ENCODE peak calls at places on chromosomes 16 and 17, in eight cellular contexts. One of them, this sample, is unnamed.

GRCh38 chr16:4945560-4946502 is 8.9 kb upstream of the PPL start:
- DNase-seq in stimulated activated naive B cell treated with anti-CD40 and anti-IgM and Interleukin-4, amounts not matched to agents 10 μg/mL and 1 μg/mL and 100 μg/mL, for 72 hours: no peak
- DNase-seq in stromal cell of bone marrow: no peak
- DNase-seq in left cardiac atrium: peak; percentile 45
- DNase-seq in NCI-H1092 treated with DMSO at 0.1 percent for 48 hours: no peak
- DNase-seq in cerebellar cortex: no peak
- DNase-seq in NCI-H2081 treated with DMSO at 0.1 percent for 48 hours: no peak
- DNase-seq in mucosa of descending colon: peak; percentile 60
- DNase-seq in this sample: no peak

GRCh38 chr17:40264458-40265185 is 23.1 kb upstream of the CDC6 start:
- DNase-seq in stimulated activated naive B cell treated with anti-CD40 and anti-IgM and Interleukin-4, amounts not matched to agents 10 μg/mL and 1 μg/mL and 100 μg/mL, for 72 hours: no peak
- DNase-seq in mucosa of descending colon: no peak
- DNase-seq in NCI-H1092 treated with DMSO at 0.1 percent for 48 hours: no peak
- DNase-seq in left cardiac atrium: no peak
- DNase-seq in stromal cell of bone marrow: no peak
- DNase-seq in NCI-H2081 treated with DMSO at 0.1 percent for 48 hours: no peak
- DNase-seq in cerebellar cortex: no peak
- DNase-seq in this sample: no peak

GRCh38 chr17:77100009-77100408 is 40.8 kb upstream of the SEC14L1 start:
- DNase-seq in NCI-H2081 treated with DMSO at 0.1 percent for 48 hours: no peak
- DNase-seq in NCI-H1092 treated with DMSO at 0.1 percent for 48 hours: no peak
- DNase-seq in mucosa of descending colon: peak; percentile 79
- DNase-seq in stimulated activated naive B cell treated with anti-CD40 and anti-IgM and Interleukin-4, amounts not matched to agents 10 μg/mL and 1 μg/mL and 100 μg/mL, for 72 hours: no peak
- DNase-seq in left cardiac atrium: peak; percentile 76
- DNase-seq in cerebellar cortex: no peak
- DNase-seq in stromal cell of bone marrow: no peak
- DNase-seq in this sample: no peak

GRCh38 chr17:44192750-44193149 is 6.0 kb downstream of the TMUB2 start:
- DNase-seq in stromal cell of bone marrow: no peak
- DNase-seq in mucosa of descending colon: no peak
- DNase-seq in stimulated activated naive B cell treated with anti-CD40 and anti-IgM and Interleukin-4, amounts not matched to agents 10 μg/mL and 1 μg/mL and 100 μg/mL, for 72 hours: no peak
- DNase-seq in cerebellar cortex: no peak
- DNase-seq in NCI-H1092 treated with DMSO at 0.1 percent for 48 hours: no peak
- DNase-seq in left cardiac atrium: no peak
- DNase-seq in NCI-H2081 treated with DMSO at 0.1 percent for 48 hours: no peak
- DNase-seq in this sample: no peak

GRCh38 chr16:57203451-57203850 is 17.3 kb downstream of the RSPRY1 start:
- DNase-seq in left cardiac atrium: no peak
- DNase-seq in NCI-H1092 treated with DMSO at 0.1 percent for 48 hours: no peak
- DNase-seq in stromal cell of bone marrow: no peak
- DNase-seq in mucosa of descending colon: no peak
- DNase-seq in NCI-H2081 treated with DMSO at 0.1 percent for 48 hours: no peak
- DNase-seq in cerebellar cortex: no peak
- DNase-seq in stimulated activated naive B cell treated with anti-CD40 and anti-IgM and Interleukin-4, amounts not matched to agents 10 μg/mL and 1 μg/mL and 100 μg/mL, for 72 hours: no peak
- DNase-seq in this sample: no peak

GRCh38 chr17:1228752-1229353 is 41.4 kb upstream of the BHLHA9 start:
- DNase-seq in NCI-H1092 treated with DMSO at 0.1 percent for 48 hours: no peak
- DNase-seq in stromal cell of bone marrow: no peak
- DNase-seq in mucosa of descending colon: no peak
- DNase-seq in stimulated activated naive B cell treated with anti-CD40 and anti-IgM and Interleukin-4, amounts not matched to agents 10 μg/mL and 1 μg/mL and 100 μg/mL, for 72 hours: peak; percentile 21
- DNase-seq in cerebellar cortex: no peak
- DNase-seq in NCI-H2081 treated with DMSO at 0.1 percent for 48 hours: no peak
- DNase-seq in left cardiac atrium: no peak
- DNase-seq in this sample: peak; percentile 13

GRCh38 chr17:17502741-17503565 is 6.8 kb upstream of the RASD1 start:
- DNase-seq in stimulated activated naive B cell treated with anti-CD40 and anti-IgM and Interleukin-4, amounts not matched to agents 10 μg/mL and 1 μg/mL and 100 μg/mL, for 72 hours: no peak
- DNase-seq in NCI-H1092 treated with DMSO at 0.1 percent for 48 hours: no peak
- DNase-seq in cerebellar cortex: no peak
- DNase-seq in mucosa of descending colon: peak; percentile 26
- DNase-seq in NCI-H2081 treated with DMSO at 0.1 percent for 48 hours: no peak
- DNase-seq in left cardiac atrium: no peak
- DNase-seq in stromal cell of bone marrow: no peak
- DNase-seq in this sample: no peak

GRCh38 chr17:72122336-72122667 is 1.5 kb downstream of the SOX9 start:
- DNase-seq in cerebellar cortex: no peak
- DNase-seq in stimulated activated naive B cell treated with anti-CD40 and anti-IgM and Interleukin-4, amounts not matched to agents 10 μg/mL and 1 μg/mL and 100 μg/mL, for 72 hours: no peak
- DNase-seq in mucosa of descending colon: no peak
- DNase-seq in left cardiac atrium: no peak
- DNase-seq in NCI-H1092 treated with DMSO at 0.1 percent for 48 hours: no peak
- DNase-seq in NCI-H2081 treated with DMSO at 0.1 percent for 48 hours: no peak
- DNase-seq in stromal cell of bone marrow: no peak
- DNase-seq in this sample: no peak

GRCh38 chr16:84218961-84219360 is 20.9 kb downstream of the KCNG4 start:
- DNase-seq in mucosa of descending colon: no peak
- DNase-seq in stromal cell of bone marrow: no peak
- DNase-seq in NCI-H1092 treated with DMSO at 0.1 percent for 48 hours: no peak
- DNase-seq in cerebellar cortex: no peak
- DNase-seq in stimulated activated naive B cell treated with anti-CD40 and anti-IgM and Interleukin-4, amounts not matched to agents 10 μg/mL and 1 μg/mL and 100 μg/mL, for 72 hours: no peak
- DNase-seq in NCI-H2081 treated with DMSO at 0.1 percent for 48 hours: no peak
- DNase-seq in left cardiac atrium: no peak
- DNase-seq in this sample: no peak

GRCh38 chr17:78724544-78724943 is 57.5 kb downstream of the CYTH1 start:
- DNase-seq in NCI-H1092 treated with DMSO at 0.1 percent for 48 hours: no peak
- DNase-seq in stromal cell of bone marrow: no peak
- DNase-seq in NCI-H2081 treated with DMSO at 0.1 percent for 48 hours: no peak
- DNase-seq in cerebellar cortex: peak; percentile 74
- DNase-seq in mucosa of descending colon: no peak
- DNase-seq in stimulated activated naive B cell treated with anti-CD40 and anti-IgM and Interleukin-4, amounts not matched to agents 10 μg/mL and 1 μg/mL and 100 μg/mL, for 72 hours: no peak
- DNase-seq in left cardiac atrium: no peak
- DNase-seq in this sample: no peak

GRCh38 chr16:71873199-71873598 is 10.8 kb downstream of the ZNF821 start:
- DNase-seq in NCI-H1092 treated with DMSO at 0.1 percent for 48 hours: no peak
- DNase-seq in stimulated activated naive B cell treated with anti-CD40 and anti-IgM and Interleukin-4, amounts not matched to agents 10 μg/mL and 1 μg/mL and 100 μg/mL, for 72 hours: no peak
- DNase-seq in cerebellar cortex: no peak
- DNase-seq in mucosa of descending colon: no peak
- DNase-seq in stromal cell of bone marrow: no peak
- DNase-seq in NCI-H2081 treated with DMSO at 0.1 percent for 48 hours: no peak
- DNase-seq in left cardiac atrium: no peak
- DNase-seq in this sample: no peak

GRCh38 chr17:48127371-48128051 is 19.9 kb downstream of the SNX11 start:
- DNase-seq in cerebellar cortex: no peak
- DNase-seq in left cardiac atrium: no peak
- DNase-seq in NCI-H1092 treated with DMSO at 0.1 percent for 48 hours: no peak
- DNase-seq in NCI-H2081 treated with DMSO at 0.1 percent for 48 hours: no peak
- DNase-seq in stromal cell of bone marrow: no peak
- DNase-seq in stimulated activated naive B cell treated with anti-CD40 and anti-IgM and Interleukin-4, amounts not matched to agents 10 μg/mL and 1 μg/mL and 100 μg/mL, for 72 hours: no peak
- DNase-seq in mucosa of descending colon: no peak
- DNase-seq in this sample: no peak

GRCh38 chr17:69702078-69702477 is 287.6 kb downstream of the MAP2K6 start:
- DNase-seq in left cardiac atrium: no peak
- DNase-seq in NCI-H2081 treated with DMSO at 0.1 percent for 48 hours: no peak
- DNase-seq in NCI-H1092 treated with DMSO at 0.1 percent for 48 hours: no peak
- DNase-seq in mucosa of descending colon: no peak
- DNase-seq in stimulated activated naive B cell treated with anti-CD40 and anti-IgM and Interleukin-4, amounts not matched to agents 10 μg/mL and 1 μg/mL and 100 μg/mL, for 72 hours: no peak
- DNase-seq in stromal cell of bone marrow: no peak
- DNase-seq in cerebellar cortex: no peak
- DNase-seq in this sample: no peak

GRCh38 chr16:59179446-59180082 is 445.4 kb upstream of the GOT2 start:
- DNase-seq in stimulated activated naive B cell treated with anti-CD40 and anti-IgM and Interleukin-4, amounts not matched to agents 10 μg/mL and 1 μg/mL and 100 μg/mL, for 72 hours: no peak
- DNase-seq in NCI-H1092 treated with DMSO at 0.1 percent for 48 hours: no peak
- DNase-seq in NCI-H2081 treated with DMSO at 0.1 percent for 48 hours: no peak
- DNase-seq in mucosa of descending colon: no peak
- DNase-seq in stromal cell of bone marrow: peak; percentile 8
- DNase-seq in cerebellar cortex: no peak
- DNase-seq in left cardiac atrium: no peak
- DNase-seq in this sample: no peak

GRCh38 chr16:87161822-87162676 is 155.1 kb downstream of the C16orf95 start:
- DNase-seq in stimulated activated naive B cell treated with anti-CD40 and anti-IgM and Interleukin-4, amounts not matched to agents 10 μg/mL and 1 μg/mL and 100 μg/mL, for 72 hours: no peak
- DNase-seq in stromal cell of bone marrow: no peak
- DNase-seq in left cardiac atrium: no peak
- DNase-seq in NCI-H1092 treated with DMSO at 0.1 percent for 48 hours: no peak
- DNase-seq in NCI-H2081 treated with DMSO at 0.1 percent for 48 hours: no peak
- DNase-seq in mucosa of descending colon: no peak
- DNase-seq in cerebellar cortex: no peak
- DNase-seq in this sample: peak; percentile 57

GRCh38 chr17:16439303-16439791 is 24.0 kb downstream of the TRPV2 start:
- DNase-seq in left cardiac atrium: no peak
- DNase-seq in NCI-H1092 treated with DMSO at 0.1 percent for 48 hours: no peak
- DNase-seq in stimulated activated naive B cell treated with anti-CD40 and anti-IgM and Interleukin-4, amounts not matched to agents 10 μg/mL and 1 μg/mL and 100 μg/mL, for 72 hours: no peak
- DNase-seq in stromal cell of bone marrow: no peak
- DNase-seq in mucosa of descending colon: no peak
- DNase-seq in NCI-H2081 treated with DMSO at 0.1 percent for 48 hours: no peak
- DNase-seq in cerebellar cortex: no peak
- DNase-seq in this sample: no peak

GRCh38 chr17:79552824-79553223 is 58.0 kb downstream of the RBFOX3 start:
- DNase-seq in stimulated activated naive B cell treated with anti-CD40 and anti-IgM and Interleukin-4, amounts not matched to agents 10 μg/mL and 1 μg/mL and 100 μg/mL, for 72 hours: no peak
- DNase-seq in NCI-H2081 treated with DMSO at 0.1 percent for 48 hours: no peak
- DNase-seq in NCI-H1092 treated with DMSO at 0.1 percent for 48 hours: no peak
- DNase-seq in mucosa of descending colon: no peak
- DNase-seq in stromal cell of bone marrow: no peak
- DNase-seq in left cardiac atrium: no peak
- DNase-seq in cerebellar cortex: no peak
- DNase-seq in this sample: no peak

GRCh38 chr16:83862661-83863060 is 36.3 kb upstream of the MLYCD start:
- DNase-seq in mucosa of descending colon: no peak
- DNase-seq in stimulated activated naive B cell treated with anti-CD40 and anti-IgM and Interleukin-4, amounts not matched to agents 10 μg/mL and 1 μg/mL and 100 μg/mL, for 72 hours: no peak
- DNase-seq in NCI-H1092 treated with DMSO at 0.1 percent for 48 hours: no peak
- DNase-seq in NCI-H2081 treated with DMSO at 0.1 percent for 48 hours: no peak
- DNase-seq in stromal cell of bone marrow: no peak
- DNase-seq in left cardiac atrium: no peak
- DNase-seq in cerebellar cortex: no peak
- DNase-seq in this sample: no peak

GRCh38 chr16:4654387-4654901 is 29.8 kb downstream of the MGRN1 start:
- DNase-seq in cerebellar cortex: no peak
- DNase-seq in NCI-H1092 treated with DMSO at 0.1 percent for 48 hours: no peak
- DNase-seq in left cardiac atrium: no peak
- DNase-seq in stromal cell of bone marrow: no peak
- DNase-seq in NCI-H2081 treated with DMSO at 0.1 percent for 48 hours: no peak
- DNase-seq in stimulated activated naive B cell treated with anti-CD40 and anti-IgM and Interleukin-4, amounts not matched to agents 10 μg/mL and 1 μg/mL and 100 μg/mL, for 72 hours: no peak
- DNase-seq in mucosa of descending colon: no peak
- DNase-seq in this sample: no peak

GRCh38 chr16:9800180-9800738 is 382.0 kb downstream of the GRIN2A start:
- DNase-seq in NCI-H2081 treated with DMSO at 0.1 percent for 48 hours: no peak
- DNase-seq in NCI-H1092 treated with DMSO at 0.1 percent for 48 hours: no peak
- DNase-seq in stimulated activated naive B cell treated with anti-CD40 and anti-IgM and Interleukin-4, amounts not matched to agents 10 μg/mL and 1 μg/mL and 100 μg/mL, for 72 hours: no peak
- DNase-seq in stromal cell of bone marrow: no peak
- DNase-seq in cerebellar cortex: no peak
- DNase-seq in left cardiac atrium: no peak
- DNase-seq in mucosa of descending colon: no peak
- DNase-seq in this sample: no peak

GRCh38 chr16:56289412-56289811 is 98.1 kb downstream of the GNAO1 start:
- DNase-seq in stromal cell of bone marrow: no peak
- DNase-seq in mucosa of descending colon: no peak
- DNase-seq in NCI-H1092 treated with DMSO at 0.1 percent for 48 hours: no peak
- DNase-seq in left cardiac atrium: no peak
- DNase-seq in stimulated activated naive B cell treated with anti-CD40 and anti-IgM and Interleukin-4, amounts not matched to agents 10 μg/mL and 1 μg/mL and 100 μg/mL, for 72 hours: no peak
- DNase-seq in cerebellar cortex: peak; percentile 42
- DNase-seq in NCI-H2081 treated with DMSO at 0.1 percent for 48 hours: no peak
- DNase-seq in this sample: no peak

GRCh38 chr16:57387598-57388354 is 15.5 kb downstream of the CX3CL1 start:
- DNase-seq in stimulated activated naive B cell treated with anti-CD40 and anti-IgM and Interleukin-4, amounts not matched to agents 10 μg/mL and 1 μg/mL and 100 μg/mL, for 72 hours: peak; percentile 54
- DNase-seq in NCI-H2081 treated with DMSO at 0.1 percent for 48 hours: no peak
- DNase-seq in NCI-H1092 treated with DMSO at 0.1 percent for 48 hours: no peak
- DNase-seq in mucosa of descending colon: no peak
- DNase-seq in left cardiac atrium: no peak
- DNase-seq in stromal cell of bone marrow: no peak
- DNase-seq in cerebellar cortex: no peak
- DNase-seq in this sample: no peak

GRCh38 chr17:17541640-17542001 is 45.4 kb upstream of the RASD1 start:
- DNase-seq in left cardiac atrium: peak; percentile 12
- DNase-seq in NCI-H2081 treated with DMSO at 0.1 percent for 48 hours: no peak
- DNase-seq in NCI-H1092 treated with DMSO at 0.1 percent for 48 hours: no peak
- DNase-seq in mucosa of descending colon: no peak
- DNase-seq in stromal cell of bone marrow: no peak
- DNase-seq in cerebellar cortex: no peak
- DNase-seq in stimulated activated naive B cell treated with anti-CD40 and anti-IgM and Interleukin-4, amounts not matched to agents 10 μg/mL and 1 μg/mL and 100 μg/mL, for 72 hours: no peak
- DNase-seq in this sample: no peak

GRCh38 chr17:49553676-49554335 is 21.9 kb upstream of the NXPH3 start:
- DNase-seq in stimulated activated naive B cell treated with anti-CD40 and anti-IgM and Interleukin-4, amounts not matched to agents 10 μg/mL and 1 μg/mL and 100 μg/mL, for 72 hours: no peak
- DNase-seq in NCI-H2081 treated with DMSO at 0.1 percent for 48 hours: no peak
- DNase-seq in mucosa of descending colon: no peak
- DNase-seq in NCI-H1092 treated with DMSO at 0.1 percent for 48 hours: no peak
- DNase-seq in cerebellar cortex: no peak
- DNase-seq in left cardiac atrium: no peak
- DNase-seq in stromal cell of bone marrow: no peak
- DNase-seq in this sample: no peak

GRCh38 chr17:4908301-4908700 is 5.4 kb upstream of the CHRNE start:
- DNase-seq in stromal cell of bone marrow: no peak
- DNase-seq in cerebellar cortex: no peak
- DNase-seq in mucosa of descending colon: peak; percentile 18
- DNase-seq in NCI-H1092 treated with DMSO at 0.1 percent for 48 hours: no peak
- DNase-seq in NCI-H2081 treated with DMSO at 0.1 percent for 48 hours: no peak
- DNase-seq in left cardiac atrium: no peak
- DNase-seq in stimulated activated naive B cell treated with anti-CD40 and anti-IgM and Interleukin-4, amounts not matched to agents 10 μg/mL and 1 μg/mL and 100 μg/mL, for 72 hours: no peak
- DNase-seq in this sample: no peak

GRCh38 chr17:45229681-45230409 is 8.2 kb downstream of the FMNL1 start:
- DNase-seq in NCI-H2081 treated with DMSO at 0.1 percent for 48 hours: no peak
- DNase-seq in stromal cell of bone marrow: no peak
- DNase-seq in stimulated activated naive B cell treated with anti-CD40 and anti-IgM and Interleukin-4, amounts not matched to agents 10 μg/mL and 1 μg/mL and 100 μg/mL, for 72 hours: peak; percentile 89
- DNase-seq in NCI-H1092 treated with DMSO at 0.1 percent for 48 hours: no peak
- DNase-seq in left cardiac atrium: no peak
- DNase-seq in mucosa of descending colon: peak; percentile 74
- DNase-seq in cerebellar cortex: no peak
- DNase-seq in this sample: no peak

GRCh38 chr17:39261286-39261685 is 35.5 kb upstream of the STAC2 start:
- DNase-seq in left cardiac atrium: no peak
- DNase-seq in cerebellar cortex: no peak
- DNase-seq in stimulated activated naive B cell treated with anti-CD40 and anti-IgM and Interleukin-4, amounts not matched to agents 10 μg/mL and 1 μg/mL and 100 μg/mL, for 72 hours: no peak
- DNase-seq in mucosa of descending colon: no peak
- DNase-seq in NCI-H2081 treated with DMSO at 0.1 percent for 48 hours: no peak
- DNase-seq in stromal cell of bone marrow: no peak
- DNase-seq in NCI-H1092 treated with DMSO at 0.1 percent for 48 hours: no peak
- DNase-seq in this sample: no peak

GRCh38 chr17:37239690-37240344 is 136.0 kb upstream of the C17orf78 start:
- DNase-seq in mucosa of descending colon: no peak
- DNase-seq in stromal cell of bone marrow: peak; percentile 9
- DNase-seq in NCI-H2081 treated with DMSO at 0.1 percent for 48 hours: no peak
- DNase-seq in stimulated activated naive B cell treated with anti-CD40 and anti-IgM and Interleukin-4, amounts not matched to agents 10 μg/mL and 1 μg/mL and 100 μg/mL, for 72 hours: no peak
- DNase-seq in NCI-H1092 treated with DMSO at 0.1 percent for 48 hours: no peak
- DNase-seq in cerebellar cortex: peak; percentile 28
- DNase-seq in left cardiac atrium: no peak
- DNase-seq in this sample: no peak

GRCh38 chr16:123971-124370 is 14.5 kb downstream of the NPRL3 start:
- DNase-seq in mucosa of descending colon: no peak
- DNase-seq in NCI-H1092 treated with DMSO at 0.1 percent for 48 hours: no peak
- DNase-seq in left cardiac atrium: no peak
- DNase-seq in stimulated activated naive B cell treated with anti-CD40 and anti-IgM and Interleukin-4, amounts not matched to agents 10 μg/mL and 1 μg/mL and 100 μg/mL, for 72 hours: no peak
- DNase-seq in cerebellar cortex: no peak
- DNase-seq in stromal cell of bone marrow: no peak
- DNase-seq in NCI-H2081 treated with DMSO at 0.1 percent for 48 hours: no peak
- DNase-seq in this sample: no peak